ENCODE peak calls at places on chromosomes 13 and 19, in nine cellular contexts. D, T, Q, S, V, E, N, O and G are unnamed samples.

GRCh38 chr19:5893907-5894703 is 9.5 kb downstream of the NDUFA11 start:
- DNase-seq in D (no peak), T (no peak), Q (peak), S (no peak), V (no peak), E (no peak), N (no peak), O (no peak), G (no peak)

GRCh38 chr19:38062959-38063786 is 156.2 kb downstream of the SIPA1L3 start:
- DNase-seq in D (no peak), T (no peak), Q (peak), S (no peak), V (no peak), E (no peak), N (no peak), O (no peak), G (peak)

GRCh38 chr13:31064636-31065035 is 97.1 kb downstream of the HSPH1 start:
- DNase-seq in D (no peak), T (no peak), Q (no peak), S (no peak), V (no peak), E (no peak), N (no peak), O (no peak), G (no peak)

GRCh38 chr19:3475449-3475848 is 4.9 kb downstream of the SMIM24 start:
- DNase-seq in D (no peak), T (no peak), Q (no peak), S (no peak), V (no peak), E (no peak), N (no peak), O (no peak), G (no peak)

GRCh38 chr19:47860602-47861297 is 1.7 kb downstream of the TPRX2 start:
- DNase-seq in D (no peak), T (no peak), Q (no peak), S (no peak), V (no peak), E (no peak), N (no peak), O (no peak), G (no peak)

GRCh38 chr19:20776083-20777076 is at the start of gene ZNF66:
- DNase-seq in D (peak), T (peak), Q (peak), S (peak), V (peak), E (peak), N (peak), O (peak), G (peak)

GRCh38 chr13:47256618-47257017 is 359.8 kb upstream of the HTR2A start:
- DNase-seq in D (peak), T (peak), Q (peak), S (no peak), V (peak), E (no peak), N (peak), O (peak), G (peak)

GRCh38 chr13:50198508-50198907 is 183.3 kb downstream of the KCNRG start:
- DNase-seq in D (peak), T (peak), Q (peak), S (no peak), V (no peak), E (no peak), N (peak), O (peak), G (no peak)

GRCh38 chr13:48241651-48242050 is 8.6 kb downstream of the ITM2B start:
- DNase-seq in D (no peak), T (no peak), Q (no peak), S (no peak), V (no peak), E (no peak), N (no peak), O (no peak), G (no peak)

GRCh38 chr13:30373727-30374126 is 48.6 kb upstream of the UBE2L5 start:
- DNase-seq in D (no peak), T (no peak), Q (no peak), S (no peak), V (no peak), E (no peak), N (no peak), O (no peak), G (no peak)

GRCh38 chr19:2820112-2820702 is 539 bp downstream of the ZNF554 start:
- DNase-seq in D (no peak), T (no peak), Q (peak), S (no peak), V (no peak), E (no peak), N (no peak), O (peak), G (no peak)

GRCh38 chr19:36605839-36606478 is 846 bp downstream of the ZNF382 start:
- DNase-seq in D (peak), T (no peak), Q (no peak), S (no peak), V (no peak), E (no peak), N (no peak), O (no peak), G (no peak)

GRCh38 chr19:6248856-6249255 is 30.9 kb downstream of the MLLT1 start:
- DNase-seq in D (no peak), T (no peak), Q (no peak), S (no peak), V (no peak), E (no peak), N (peak), O (no peak), G (no peak)

GRCh38 chr13:99432637-99433542 is 68.4 kb upstream of the TM9SF2 start:
- DNase-seq in D (peak), T (peak), Q (peak), S (peak), V (no peak), E (peak), N (peak), O (peak), G (no peak)

GRCh38 chr13:91346848-91347211 is 657 bp upstream of the MIR17HG start:
- DNase-seq in D (peak), T (no peak), Q (peak), S (no peak), V (no peak), E (no peak), N (peak), O (no peak), G (no peak)

GRCh38 chr13:110505594-110505993 is 55.9 kb downstream of the RAB20 start:
- DNase-seq in D (no peak), T (no peak), Q (no peak), S (no peak), V (no peak), E (no peak), N (no peak), O (no peak), G (no peak)
- TF ChIP-seq CTCF in D (no peak), T (no peak), Q (no peak), S (no peak), V (no peak), E (no peak), N (no peak), O (no peak), G (no peak)

DNA sequence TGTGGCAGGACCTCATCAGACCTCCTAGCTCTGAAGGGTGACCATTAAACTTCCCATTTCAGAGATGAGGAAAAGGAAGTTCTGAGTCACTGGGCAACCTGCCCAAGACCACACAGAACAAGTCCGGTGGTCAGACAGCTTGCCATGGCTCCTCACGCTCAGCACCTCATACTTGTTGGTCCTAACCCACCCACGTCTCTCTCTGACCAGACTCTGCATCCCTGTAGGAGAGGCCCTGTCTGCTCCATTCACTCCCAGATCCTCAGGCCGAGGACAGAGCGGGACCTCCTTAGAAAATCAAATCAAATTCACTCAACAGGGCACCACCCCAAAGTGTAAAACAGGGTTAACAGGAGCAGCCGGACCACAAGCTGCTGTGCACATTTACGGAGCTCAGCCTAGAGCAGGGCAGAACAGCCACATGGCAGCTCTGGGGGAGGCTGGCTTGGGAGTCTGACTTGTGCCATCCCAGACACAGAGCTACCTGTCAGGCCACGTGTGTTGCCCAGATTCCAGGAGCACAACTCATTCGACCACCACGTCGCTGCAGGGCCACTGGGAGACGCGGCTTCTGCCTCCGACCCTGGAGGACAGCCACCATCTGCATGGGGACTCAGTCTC is 1.7 kb downstream of the MIER2 start:
- DNase-seq in D (peak), T (peak), Q (peak), S (peak), V (peak), E (peak), N (peak), O (peak), G (peak)
- H3K4me3 ChIP-seq in D (peak), T (peak), Q (peak), S (no peak), V (peak), E (peak), N (peak), O (peak), G (peak)

DNA sequence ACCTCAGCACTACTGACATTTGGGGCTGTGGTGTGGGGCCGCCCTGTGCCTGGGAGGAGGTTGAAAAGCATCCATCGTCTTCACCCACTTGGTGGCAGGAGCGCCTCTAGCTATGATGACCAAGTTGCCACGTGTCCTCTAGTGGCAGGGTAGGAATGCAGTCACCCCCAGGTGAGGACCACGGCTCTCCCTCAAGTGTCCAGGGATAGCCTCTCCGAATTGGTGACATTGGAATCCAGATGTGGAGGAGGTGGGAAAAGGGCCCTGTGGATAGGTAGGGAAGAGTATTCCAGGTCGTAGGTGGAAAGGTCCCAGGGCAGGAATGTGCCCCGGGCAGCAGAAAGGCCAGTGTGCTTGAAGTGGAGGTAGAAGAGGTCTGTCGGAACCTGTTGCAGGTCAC is 37.6 kb downstream of the ARHGEF18 start:
- DNase-seq in D (no peak), T (no peak), Q (no peak), S (no peak), V (no peak), E (peak), N (no peak), O (no peak), G (no peak)
- TF ChIP-seq CTCF in D (no peak), T (no peak), Q (no peak), S (no peak), V (no peak), E (peak), N (no peak), O (no peak), G (peak)

GRCh38 chr19:45139286-45140143 is 21.3 kb downstream of the NKPD1 start:
- DNase-seq in D (no peak), T (no peak), Q (no peak), S (no peak), V (no peak), E (no peak), N (no peak), O (no peak), G (no peak)

GRCh38 chr19:45135176-45135575 is 25.6 kb downstream of the NKPD1 start:
- DNase-seq in D (no peak), T (no peak), Q (no peak), S (no peak), V (no peak), E (no peak), N (no peak), O (no peak), G (no peak)

GRCh38 chr19:45138303-45138751 is 22.5 kb downstream of the NKPD1 start:
- DNase-seq in D (no peak), T (no peak), Q (no peak), S (no peak), V (no peak), E (no peak), N (no peak), O (no peak), G (no peak)

GRCh38 chr19:45136507-45137178 is 24.1 kb downstream of the NKPD1 start:
- DNase-seq in D (no peak), T (no peak), Q (no peak), S (no peak), V (no peak), E (no peak), N (no peak), O (no peak), G (no peak)

DNA sequence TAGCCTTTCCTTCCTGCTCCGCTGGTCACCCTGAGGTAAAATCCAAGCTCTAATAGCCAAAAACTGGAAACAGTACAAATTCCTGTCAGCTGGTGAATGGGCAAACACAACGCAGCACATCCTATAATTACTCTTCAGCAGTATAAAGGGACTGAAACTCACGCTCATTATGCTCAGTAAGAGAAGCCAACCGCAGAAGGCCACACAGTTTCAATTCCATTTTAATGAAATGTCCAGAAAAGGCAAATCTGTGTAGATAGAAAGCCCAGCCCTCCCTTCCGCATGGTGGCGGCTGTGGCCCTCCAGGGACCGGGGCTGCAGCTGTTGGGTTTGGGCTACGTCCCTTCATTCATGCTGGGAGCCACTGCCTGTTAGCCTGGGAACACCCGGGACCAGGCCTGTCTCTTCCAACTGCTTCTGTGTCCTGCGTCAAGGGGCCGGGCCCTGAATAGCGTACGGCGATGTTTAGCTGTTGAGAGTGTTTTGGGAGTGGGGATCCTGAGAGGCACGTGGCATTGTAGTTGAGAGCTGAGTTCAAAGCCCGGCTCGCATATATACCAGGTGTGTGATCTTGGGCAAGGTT is 23.5 kb downstream of the NKPD1 start:
- DNase-seq in D (peak), T (no peak), Q (no peak), S (no peak), V (no peak), E (no peak), N (no peak), O (no peak), G (no peak)
- H3K4me3 ChIP-seq in D (no peak), T (no peak), Q (no peak), S (no peak), V (no peak), E (no peak), N (no peak), O (no peak), G (no peak)

DNA sequence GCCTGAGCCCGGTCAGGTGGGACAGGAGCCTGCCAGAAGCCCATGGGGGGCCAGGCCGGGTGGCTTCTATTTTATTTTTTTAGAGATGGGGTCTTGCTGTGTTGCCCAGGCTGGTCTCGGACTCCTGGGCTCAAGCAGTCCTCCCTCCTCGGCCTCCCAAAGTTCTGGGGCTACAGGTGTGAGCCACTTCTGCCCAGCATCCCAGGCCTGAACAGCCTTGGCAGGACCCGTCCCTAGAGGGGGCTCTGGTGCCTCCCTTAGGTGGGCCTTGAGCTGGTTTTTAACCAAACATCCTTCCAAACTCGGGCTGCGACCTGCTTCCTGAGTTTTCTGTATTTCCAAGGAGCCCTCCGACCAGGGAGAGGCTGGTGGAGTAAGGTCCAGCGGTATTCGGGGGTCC is 10.5 kb downstream of the COMP start:
- DNase-seq in D (no peak), T (no peak), Q (no peak), S (no peak), V (no peak), E (no peak), N (no peak), O (no peak), G (no peak)
- TF ChIP-seq CTCF in D (no peak), T (peak), Q (peak), S (no peak), V (no peak), E (no peak), N (peak), O (no peak), G (peak)